ENCODE peak calls at places on chromosomes 16 and 17, in seven cellular contexts. A is dorsolateral prefrontal cortex; V is naive B cell; J is activated naive CD4-positive, alpha-beta T cell; N is head of caudate nucleus; T is NCI-H1105 treated with DMSO at 0.1 percent for 48 hours; E is activated CD4-positive, alpha-beta memory T cell treated with anti-CD3 and anti-CD28 coated beads for 36 hours. S is an unnamed sample.

GRCh38 chr16:77171750-77172635 is 19.0 kb upstream of the MON1B start:
- DNase-seq in A (no peak), V (peak; percentile 26), J (no peak), N (no peak), T (peak; percentile 48), E (no peak), S (no peak)

GRCh38 chr16:11107781-11108465 is 148.1 kb downstream of the SOCS1 start:
- DNase-seq in A (no peak), V (no peak), J (no peak), N (no peak), T (no peak), E (no peak), S (no peak)

GRCh38 chr17:5419959-5420653 is at the start of gene RPAIN:
- DNase-seq in A (peak; percentile 93), V (no peak), J (peak; percentile 80), N (peak; percentile 89), T (peak; percentile 96), E (peak; percentile 93), S (peak; percentile 94)

GRCh38 chr16:11273721-11274324 is 394 bp upstream of the PRM3 start:
- DNase-seq in A (no peak), V (no peak), J (no peak), N (no peak), T (no peak), E (no peak), S (no peak)

GRCh38 chr16:85417156-85417860 is 195.8 kb upstream of the GSE1 start:
- DNase-seq in A (peak; percentile 22), V (no peak), J (no peak), N (no peak), T (no peak), E (peak; percentile 7), S (no peak)

GRCh38 chr17:81866440-81867122 is 4.6 kb downstream of the ARHGDIA start:
- DNase-seq in A (no peak), V (no peak), J (no peak), N (no peak), T (no peak), E (no peak), S (no peak)

GRCh38 chr17:74768069-74768762 is 7.9 kb downstream of the NAT9 start:
- DNase-seq in A (peak; percentile 68), V (no peak), J (no peak), N (peak; percentile 54), T (no peak), E (no peak), S (peak; percentile 53)

GRCh38 chr16:76532188-76532973 is 255.2 kb downstream of the CNTNAP4 start:
- DNase-seq in A (no peak), V (no peak), J (no peak), N (no peak), T (no peak), E (no peak), S (no peak)

GRCh38 chr16:85356157-85356556 is 243.9 kb upstream of the CIBAR2 start:
- DNase-seq in A (no peak), V (no peak), J (no peak), N (no peak), T (no peak), E (no peak), S (no peak)

GRCh38 chr17:34817252-34817651 is 144.0 kb downstream of the CCT6B start:
- DNase-seq in A (no peak), V (no peak), J (no peak), N (no peak), T (no peak), E (no peak), S (no peak)

GRCh38 chr17:13995856-13996635 is 73.3 kb upstream of the COX10 start:
- DNase-seq in A (no peak), V (no peak), J (no peak), N (no peak), T (peak; percentile 86), E (no peak), S (no peak)

GRCh38 chr17:3796110-3796821 is 4.7 kb downstream of the ITGAE start:
- DNase-seq in A (no peak), V (no peak), J (no peak), N (no peak), T (no peak), E (peak; percentile 88), S (no peak)

GRCh38 chr16:87584271-87584670 is 18.0 kb upstream of the JPH3 start:
- DNase-seq in A (no peak), V (no peak), J (no peak), N (no peak), T (no peak), E (no peak), S (no peak)

GRCh38 chr17:41555105-41555887 is 16.6 kb downstream of the KRT9 start:
- DNase-seq in A (no peak), V (no peak), J (no peak), N (no peak), T (no peak), E (no peak), S (no peak)

GRCh38 chr17:37648555-37648954 is 5.3 kb upstream of the DDX52 start:
- DNase-seq in A (no peak), V (no peak), J (no peak), N (no peak), T (no peak), E (no peak), S (no peak)

GRCh38 chr17:78601577-78602190 is 24.5 kb upstream of the DNAH17 start:
- DNase-seq in A (no peak), V (no peak), J (no peak), N (no peak), T (no peak), E (no peak), S (no peak)

GRCh38 chr16:48916566-48916965 is 306.6 kb upstream of the N4BP1 start:
- DNase-seq in A (no peak), V (no peak), J (no peak), N (no peak), T (no peak), E (no peak), S (no peak)

GRCh38 chr17:2215616-2216364 is 87.8 kb downstream of the SMG6 start:
- DNase-seq in A (peak; percentile 63), V (peak; percentile 52), J (peak; percentile 23), N (peak; percentile 34), T (no peak), E (peak; percentile 82), S (peak; percentile 53)

S was measured in C1 segment of cervical spinal cord.